ENCODE peak calls at places on chromosomes 4 and X, in nine cellular contexts. D, A, O, N, C, K, Y, H and V are unnamed samples.

GRCh38 chr4:59553739-59554126 is 1646.4 kb upstream of the ADGRL3 start:
- DNase-seq in D (no peak), A (no peak), O (no peak), N (no peak), C (no peak), K (no peak), Y (peak; percentile 11), H (peak; percentile 4), V (peak; percentile 20)

GRCh38 chr4:102786279-102786678 is 25.5 kb upstream of the MANBA start:
- DNase-seq in D (no peak), A (no peak), O (no peak), N (no peak), C (no peak), K (no peak), Y (no peak), H (no peak), V (no peak)

GRCh38 chr4:8316911-8317351 is 47.4 kb downstream of the HTRA3 start:
- DNase-seq in D (peak; percentile 25), A (no peak), O (no peak), N (no peak), C (peak; percentile 34), K (no peak), Y (no peak), H (no peak), V (no peak)

GRCh38 chrX:151393514-151393913 is 3.5 kb upstream of the VMA21 start:
- DNase-seq in D (peak; percentile 45), A (no peak), O (no peak), N (no peak), C (no peak), K (peak; percentile 46), Y (no peak), H (no peak), V (no peak)

GRCh38 chr4:118904935-118905334 is 16.3 kb downstream of the SYNPO2 start:
- DNase-seq in D (no peak), A (no peak), O (no peak), N (no peak), C (no peak), K (no peak), Y (no peak), H (no peak), V (no peak)

GRCh38 chrX:106035064-106035463 is 3.5 kb downstream of the SERPINA7 start:
- DNase-seq in D (no peak), A (no peak), O (no peak), N (peak; percentile 8), C (no peak), K (no peak), Y (no peak), H (no peak), V (no peak)

GRCh38 chrX:23554304-23554703 is 113.0 kb upstream of the PRDX4 start:
- DNase-seq in D (no peak), A (no peak), O (no peak), N (peak; percentile 6), C (no peak), K (no peak), Y (peak; percentile 72), H (peak; percentile 20), V (no peak)

GRCh38 chr4:11589676-11590075 is 161.0 kb upstream of the HS3ST1 start:
- DNase-seq in D (no peak), A (no peak), O (no peak), N (no peak), C (no peak), K (no peak), Y (no peak), H (peak; percentile 51), V (no peak)

GRCh38 chr4:85747871-85748491 is 273.0 kb downstream of the ARHGAP24 start:
- DNase-seq in D (peak; percentile 36), A (no peak), O (no peak), N (peak; percentile 53), C (no peak), K (no peak), Y (peak; percentile 85), H (peak; percentile 51), V (no peak)

GRCh38 chrX:81195712-81196111 is 6.0 kb downstream of the HMGN5 start:
- DNase-seq in D (peak; percentile 45), A (peak; percentile 9), O (peak; percentile 42), N (peak; percentile 27), C (peak; percentile 48), K (peak; percentile 42), Y (peak; percentile 61), H (peak; percentile 33), V (no peak)

GRCh38 chrX:140504371-140505324 is at the start of gene SOX3:
- DNase-seq in D (peak; percentile 80), A (no peak), O (no peak), N (no peak), C (no peak), K (no peak), Y (no peak), H (no peak), V (no peak)

GRCh38 chr4:69546121-69546520 is 50.4 kb upstream of the UGT2B4 start:
- DNase-seq in D (no peak), A (no peak), O (no peak), N (no peak), C (no peak), K (no peak), Y (peak; percentile 28), H (peak; percentile 30), V (no peak)

DNA sequence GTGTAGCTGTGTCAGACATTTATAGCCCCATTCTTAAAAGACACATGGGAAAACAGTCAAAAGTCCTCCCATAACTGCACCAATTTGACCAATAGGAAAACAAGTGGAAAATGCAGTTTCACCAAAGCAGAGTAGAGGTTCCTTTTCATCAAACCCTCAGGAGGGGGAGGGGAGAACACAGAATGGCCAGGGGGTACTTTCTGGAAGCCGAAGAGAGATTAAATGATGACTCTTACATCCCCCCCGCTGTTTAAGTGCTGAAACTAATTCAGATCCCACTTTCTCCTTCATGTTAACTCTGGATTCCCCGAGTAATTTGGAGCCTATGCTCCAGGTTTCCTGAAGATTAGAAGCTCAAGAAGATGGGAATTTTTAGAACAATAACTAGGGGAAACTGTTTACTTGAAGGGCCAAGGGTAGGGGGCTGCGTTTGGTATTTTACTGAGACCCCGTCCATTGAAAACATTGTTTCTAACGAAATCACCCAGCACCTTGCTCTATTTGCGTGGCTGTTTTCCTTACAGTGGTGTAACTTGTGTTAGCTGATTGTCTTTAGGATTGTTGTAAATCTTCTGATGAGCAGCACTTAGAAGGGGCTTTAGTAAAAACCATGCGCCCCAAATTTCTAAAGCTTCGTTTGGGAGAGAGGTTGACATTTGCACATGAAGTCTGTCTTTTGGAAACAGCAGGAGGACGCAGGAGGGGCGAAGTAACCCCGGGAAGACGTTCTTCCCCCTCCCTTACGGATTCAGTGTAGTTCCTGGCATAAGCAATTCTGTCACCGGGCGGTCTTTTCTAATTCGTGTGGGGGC is 2.2 kb upstream of the LEF1 start:
- DNase-seq in D (no peak), A (no peak), O (no peak), N (no peak), C (no peak), K (no peak), Y (no peak), H (no peak), V (no peak)
- H3K27me3 ChIP-seq in D (peaks cover 83% of the 10 kb centered on the region), A (peaks cover 100% of the 10 kb centered on the region), O (peaks cover 10% of the 10 kb centered on the region), N (peaks cover 8% of the 10 kb centered on the region), C (no peaks in the 10 kb centered on the region), K (peaks cover 11% of the 10 kb centered on the region), Y (peaks cover 44% of the 10 kb centered on the region), H (peaks cover 70% of the 10 kb centered on the region), V (peaks cover 41% of the 10 kb centered on the region)

DNA sequence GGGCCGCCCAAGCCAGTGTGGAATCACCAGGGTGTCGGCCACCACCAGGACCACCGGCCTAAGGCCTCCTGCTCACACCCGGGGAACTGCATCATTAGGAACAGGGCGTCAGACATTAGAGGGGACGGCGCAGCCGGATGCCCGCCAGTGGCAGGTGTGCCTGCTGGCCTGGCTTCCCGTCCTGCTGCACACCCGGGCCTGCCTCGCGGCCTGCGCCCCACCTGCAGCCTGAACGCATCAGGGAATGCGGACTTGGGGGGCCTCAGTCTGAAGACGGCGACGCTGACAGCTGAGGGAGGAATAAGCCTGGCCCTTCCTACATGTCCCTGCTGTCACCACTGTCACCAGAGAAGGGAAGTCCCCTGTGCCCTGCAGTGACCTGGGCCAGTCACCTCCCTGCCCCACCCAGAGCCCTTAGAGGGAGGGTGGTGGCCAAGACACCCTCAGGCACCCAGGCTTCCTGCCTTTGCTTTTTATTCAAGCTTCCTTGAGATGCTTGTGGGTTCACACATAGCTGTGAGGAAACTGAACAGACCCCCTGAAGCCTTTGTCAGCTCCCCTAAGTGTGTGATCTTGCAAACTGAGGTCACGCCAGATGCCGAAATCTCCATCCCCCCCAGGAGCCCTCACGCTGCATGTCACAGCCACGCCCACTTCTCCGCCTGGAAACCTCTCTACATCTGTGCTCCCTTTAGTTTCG is 3.2 kb downstream of the DGKQ start:
- DNase-seq in D (no peak), A (no peak), O (no peak), N (no peak), C (no peak), K (no peak), Y (no peak), H (no peak), V (no peak)
- H3K27me3 ChIP-seq in D (peaks cover 3% of the 10 kb centered on the region), A (peaks cover 14% of the 10 kb centered on the region), O (no peaks in the 10 kb centered on the region), N (no peaks in the 10 kb centered on the region), C (no peaks in the 10 kb centered on the region), K (no peaks in the 10 kb centered on the region), Y (no peaks in the 10 kb centered on the region), H (no peaks in the 10 kb centered on the region), V (no peaks in the 10 kb centered on the region)

DNA sequence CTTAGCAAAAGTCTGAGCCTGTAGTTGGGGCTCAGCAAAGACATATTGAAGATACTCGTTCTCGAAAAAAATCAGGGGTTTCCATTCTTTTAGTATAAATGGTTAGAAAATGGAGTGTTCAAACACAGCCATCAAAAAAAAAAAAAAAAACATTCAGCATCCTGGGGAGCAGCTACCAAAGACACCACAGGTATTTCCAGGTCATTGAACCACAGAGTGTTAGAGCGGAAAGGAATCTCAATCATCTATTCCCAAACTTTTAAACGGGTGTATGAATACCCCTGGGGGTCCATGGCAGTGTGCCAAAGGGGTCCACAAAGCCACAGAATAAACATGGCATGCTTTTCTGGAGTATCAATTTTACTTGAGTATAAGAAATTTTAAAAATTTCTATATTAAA is 6.9 kb upstream of the FGF16 start:
- DNase-seq in D (no peak), A (no peak), O (no peak), N (no peak), C (no peak), K (no peak), Y (no peak), H (no peak), V (no peak)
- H3K27me3 ChIP-seq in D (no peaks in the 10 kb centered on the region), A (no peaks in the 10 kb centered on the region), O (no peaks in the 10 kb centered on the region), N (no peaks in the 10 kb centered on the region), C (no peaks in the 10 kb centered on the region), K (peaks cover 15% of the 10 kb centered on the region), Y (peaks cover 3% of the 10 kb centered on the region), H (no peaks in the 10 kb centered on the region), V (no peaks in the 10 kb centered on the region)

GRCh38 chr4:56311299-56311975 is 75.9 kb downstream of the AASDH start:
- DNase-seq in D (no peak), A (no peak), O (no peak), N (no peak), C (no peak), K (no peak), Y (no peak), H (no peak), V (no peak)

GRCh38 chr4:56307423-56307822 is 79.9 kb downstream of the AASDH start:
- DNase-seq in D (no peak), A (no peak), O (no peak), N (no peak), C (no peak), K (no peak), Y (no peak), H (peak; percentile 83), V (no peak)

GRCh38 chr4:56305390-56305789 is 81.9 kb downstream of the AASDH start:
- DNase-seq in D (no peak), A (no peak), O (no peak), N (peak; percentile 10), C (no peak), K (no peak), Y (no peak), H (no peak), V (no peak)

GRCh38 chr4:56310401-56310800 is 76.9 kb downstream of the AASDH start:
- DNase-seq in D (no peak), A (no peak), O (no peak), N (no peak), C (no peak), K (no peak), Y (no peak), H (no peak), V (no peak)

GRCh38 chr4:56308384-56308783 is 78.9 kb downstream of the AASDH start:
- DNase-seq in D (no peak), A (no peak), O (no peak), N (no peak), C (no peak), K (no peak), Y (no peak), H (no peak), V (no peak)
- H3K27me3 ChIP-seq in D (no peaks in the 10 kb centered on the region), A (no peaks in the 10 kb centered on the region), O (no peaks in the 10 kb centered on the region), N (no peaks in the 10 kb centered on the region), C (no peaks in the 10 kb centered on the region), K (no peaks in the 10 kb centered on the region), Y (no peaks in the 10 kb centered on the region), H (no peaks in the 10 kb centered on the region), V (no peaks in the 10 kb centered on the region)